ENCODE peak calls at places on chromosomes 5 and 9, in eight cellular contexts. A is mammary epithelial cell; K is ACHN; Q is NCI-H69; I is stimulated activated CD8-positive, alpha-beta memory T cell treated with anti-CD3 and anti-CD28 coated beads, Interleukin-15, amount 100 ng/mL, for 1 hour; B is hepatic stellate cell; D is T-helper 2 cell; T is frontal cortex. H is an unnamed sample.
A peak's percentile ranks its signal among the peaks of the same experiment; 100 is the strongest.

GRCh38 chr5:36777105-36777757 is 99.3 kb upstream of the NIPBL start:
- DNase-seq in T (peak; percentile 26), I (no peak), B (peak; percentile 29), K (peak; percentile 28), Q (peak; percentile 60), D (no peak), A (peak; percentile 8), H (no peak)

GRCh38 chr5:151417712-151418111 is 29.7 kb upstream of the SLC36A1 start:
- DNase-seq in B (no peak), Q (no peak), T (no peak), K (no peak), D (no peak), A (no peak), I (no peak), H (no peak)

GRCh38 chr9:126518763-126519162 is 95.0 kb upstream of the LMX1B start:
- DNase-seq in K (no peak), T (no peak), I (no peak), Q (no peak), A (no peak), D (no peak), B (no peak), H (no peak)

GRCh38 chr5:76074487-76074886 is 8.7 kb upstream of the SV2C start:
- DNase-seq in D (no peak), I (no peak), B (no peak), K (no peak), T (no peak), Q (no peak), A (no peak), H (no peak)

GRCh38 chr5:23042231-23042630 is 189.1 kb upstream of the CDH12 start:
- DNase-seq in I (no peak), A (no peak), K (no peak), D (no peak), Q (peak; percentile 87), B (no peak), T (no peak), H (no peak)

GRCh38 chr9:107112707-107113243 is 170.3 kb upstream of the RAD23B start:
- DNase-seq in T (no peak), D (no peak), Q (no peak), B (no peak), K (no peak), A (no peak), I (no peak), H (no peak)

GRCh38 chr9:101307041-101307440 is 77.8 kb downstream of the BAAT start:
- DNase-seq in T (no peak), B (no peak), A (peak; percentile 1), Q (peak; percentile 58), D (no peak), I (no peak), K (no peak), H (no peak)

GRCh38 chr9:16057541-16057940 is 504.7 kb downstream of the CCDC171 start:
- DNase-seq in D (no peak), I (no peak), Q (no peak), K (no peak), T (no peak), B (no peak), A (no peak), H (no peak)

GRCh38 chr5:178941361-178941760 is 363 bp downstream of the ZNF454 start:
- DNase-seq in A (no peak), K (no peak), D (no peak), Q (no peak), I (no peak), T (peak; percentile 58), B (no peak), H (no peak)

GRCh38 chr5:34475249-34475966 is 180.7 kb upstream of the RAI14 start:
- DNase-seq in K (no peak), Q (no peak), I (no peak), D (no peak), B (no peak), A (no peak), T (no peak), H (no peak)

GRCh38 chr5:73640861-73641320 is 14.9 kb downstream of the ARHGEF28 start:
- DNase-seq in T (no peak), K (no peak), D (no peak), A (no peak), B (no peak), Q (no peak), I (no peak), H (peak; percentile 8)

GRCh38 chr9:2785060-2785459 is 58.8 kb downstream of the PUM3 start:
- DNase-seq in T (no peak), D (no peak), A (no peak), I (no peak), K (no peak), Q (no peak), B (no peak), H (no peak)

H was measured in SK-N-MC.